ENCODE peak calls at places on chromosomes 11 and 22, in five cellular contexts. L, P, N, J and I are unnamed samples.

GRCh38 chr22:26751217-26751616 is 93.8 kb downstream of the MIAT start:
- DNase-seq in J (no peak), L (no peak), P (no peak), N (peak), I (no peak)

GRCh38 chr11:1882265-1883238 is 9.1 kb downstream of the PRR33 start:
- DNase-seq in N (peak), J (peak), L (peak), P (peak), I (peak)

GRCh38 chr22:35506259-35506570 is 34.4 kb upstream of the RASD2 start:
- DNase-seq in N (no peak), J (no peak), P (no peak), L (no peak), I (no peak)

GRCh38 chr22:49107561-49107960 is 720.1 kb downstream of the BRD1 start:
- DNase-seq in P (no peak), L (no peak), N (no peak), J (no peak), I (no peak)

GRCh38 chr22:27372364-27372763 is 429.2 kb downstream of the MN1 start:
- DNase-seq in L (no peak), N (no peak), J (no peak), P (no peak), I (no peak)

GRCh38 chr11:17653606-17654005 is 65.8 kb upstream of the MYOD1 start:
- DNase-seq in N (peak), L (no peak), P (no peak), J (no peak), I (no peak)

GRCh38 chr22:27580311-27580897 is 221.2 kb downstream of the MN1 start:
- DNase-seq in J (no peak), N (no peak), L (no peak), P (no peak), I (no peak)

GRCh38 chr11:64304316-64305072 is 830 bp upstream of the ESRRA start:
- DNase-seq in L (peak), J (peak), P (peak), N (peak), I (peak)

GRCh38 chr11:104705475-104706195 is 192.6 kb downstream of the CASP12 start:
- DNase-seq in N (no peak), P (no peak), J (no peak), L (peak), I (peak)

GRCh38 chr22:48821346-48822186 is 1006.1 kb downstream of the BRD1 start:
- DNase-seq in N (no peak), J (no peak), L (no peak), P (no peak), I (no peak)

GRCh38 chr22:47351836-47352579 is 589.6 kb downstream of the TBC1D22A start:
- DNase-seq in P (no peak), L (no peak), J (no peak), N (no peak), I (no peak)

GRCh38 chr22:39283312-39284141 is 35.9 kb downstream of the RPL3 start:
- DNase-seq in L (no peak), J (no peak), P (no peak), N (no peak), I (no peak)

GRCh38 chr22:32340437-32340836 is 17.2 kb upstream of the RFPL3 start:
- DNase-seq in N (peak), L (no peak), J (no peak), P (no peak), I (no peak)

GRCh38 chr11:27395556-27396258 is 32.7 kb upstream of the CCDC34 start:
- DNase-seq in N (no peak), L (no peak), P (no peak), J (no peak), I (no peak)

GRCh38 chr11:71429701-71430100 is 18.5 kb downstream of the DHCR7 start:
- DNase-seq in P (no peak), L (no peak), N (no peak), J (no peak), I (no peak)

GRCh38 chr11:70650075-70650909 is 252.0 kb downstream of the CTTN start:
- DNase-seq in J (peak), L (peak), N (peak), P (peak), I (peak)

GRCh38 chr22:49543876-49544275 is 283.8 kb downstream of the BRD1 start:
- DNase-seq in J (no peak), P (no peak), L (no peak), N (no peak), I (no peak)

GRCh38 chr11:83456075-83456474 is 169.9 kb upstream of the CCDC90B start:
- DNase-seq in P (no peak), L (no peak), J (no peak), N (peak), I (no peak)

GRCh38 chr11:44878696-44879095 is 72.0 kb downstream of the TP53I11 start:
- DNase-seq in P (no peak), L (no peak), J (no peak), N (no peak), I (no peak)

GRCh38 chr22:30357650-30358215 is 926 bp downstream of the CCDC157 start:
- DNase-seq in J (no peak), P (no peak), L (no peak), N (no peak), I (no peak)

GRCh38 chr22:30575011-30575671 is 676 bp upstream of the GAL3ST1 start:
- DNase-seq in N (peak), J (peak), L (no peak), P (peak), I (no peak)

GRCh38 chr22:41822289-41823057 is 10.4 kb upstream of the SREBF2 start:
- DNase-seq in J (peak), P (peak), L (peak), N (no peak), I (peak)

GRCh38 chr22:29517215-29517908 is 36.2 kb downstream of the THOC5 start:
- DNase-seq in J (no peak), N (no peak), L (no peak), P (no peak), I (no peak)

GRCh38 chr11:22461626-22462025 is 123.4 kb downstream of the SLC17A6 start:
- DNase-seq in J (no peak), P (no peak), L (no peak), N (no peak), I (no peak)

GRCh38 chr11:72085836-72086475 is 5.3 kb downstream of the LRRC51 start:
- DNase-seq in J (no peak), N (no peak), P (no peak), L (no peak), I (no peak)

GRCh38 chr22:50309601-50309991 is 2.1 kb upstream of the PLXNB2 start:
- DNase-seq in N (no peak), J (no peak), L (no peak), P (no peak), I (no peak)

GRCh38 chr22:39302431-39302960 is 16.9 kb downstream of the RPL3 start:
- DNase-seq in N (no peak), P (no peak), J (no peak), L (no peak), I (no peak)

GRCh38 chr22:49965291-49966040 is 4.9 kb downstream of the PIM3 start:
- DNase-seq in N (no peak), P (no peak), L (no peak), J (no peak), I (no peak)

GRCh38 chr11:77129069-77129840 is 1.2 kb downstream of the MYO7A start:
- DNase-seq in P (no peak), J (no peak), N (no peak), L (no peak), I (no peak)

GRCh38 chr11:66003291-66003690 is 988 bp downstream of the BANF1 start:
- DNase-seq in L (no peak), J (no peak), P (no peak), N (no peak), I (no peak)

GRCh38 chr11:66004186-66004585 is 1.9 kb downstream of the BANF1 start:
- DNase-seq in L (peak), J (no peak), P (no peak), N (no peak), I (no peak)

GRCh38 chr11:66001941-66002647 is at the start of the genes BANF1 and EIF1AD:
- DNase-seq in N (peak), P (peak), J (peak), L (peak), I (peak)

GRCh38 chr11:66006134-66006890 is 4.0 kb downstream of the BANF1 start:
- DNase-seq in N (peak), J (no peak), P (no peak), L (no peak), I (no peak)

DNA sequence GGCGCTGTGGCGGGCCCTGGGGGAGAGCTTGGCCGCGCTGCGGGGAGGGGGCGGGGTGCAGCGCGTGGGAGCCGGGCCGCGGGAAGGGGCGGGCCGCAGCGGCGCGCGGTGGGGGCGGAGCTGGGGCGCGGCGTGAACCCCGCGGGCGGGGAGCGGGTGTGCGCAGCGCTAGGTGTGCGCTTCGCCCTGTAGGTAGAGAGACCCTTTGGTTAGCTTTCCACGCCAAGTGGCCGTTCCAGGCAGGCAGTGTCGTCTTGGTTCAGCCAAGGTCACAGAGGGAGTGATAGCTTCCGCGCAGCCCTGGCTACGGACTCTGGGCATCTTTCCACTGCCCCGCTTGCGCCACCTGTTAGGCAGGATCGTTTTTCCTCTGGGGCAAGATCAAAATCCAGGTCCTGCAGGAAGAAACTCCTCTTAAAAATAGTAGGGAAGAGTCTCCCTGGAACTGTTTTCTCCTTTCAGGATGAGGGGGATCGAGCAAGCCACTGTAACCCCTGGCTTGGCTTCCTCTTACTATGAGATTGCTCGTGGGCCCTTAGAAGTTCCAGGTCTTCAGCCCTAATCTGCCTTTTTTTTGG is 434 bp downstream of the BANF1 start:
- DNase-seq in J (peak), L (no peak), P (peak), N (peak), I (no peak)
- TF ChIP-seq CTCF in J (no peak), L (no peak), P (no peak), N (peak), I (no peak)

GRCh38 chr11:121485221-121485620 is 32.5 kb upstream of the SORL1-AS1 start:
- DNase-seq in N (no peak), J (no peak), P (no peak), L (no peak), I (no peak)

GRCh38 chr11:121479839-121480238 is 27.1 kb upstream of the SORL1-AS1 start:
- DNase-seq in N (peak), J (no peak), P (no peak), L (no peak), I (no peak)

GRCh38 chr11:121483805-121484478 is 31.2 kb upstream of the SORL1-AS1 start:
- DNase-seq in J (no peak), L (no peak), P (no peak), N (peak), I (no peak)

GRCh38 chr11:121479355-121479754 is 26.6 kb upstream of the SORL1-AS1 start:
- DNase-seq in L (no peak), P (no peak), J (no peak), N (peak), I (no peak)

GRCh38 chr11:121482231-121483129 is 29.7 kb upstream of the SORL1-AS1 start:
- DNase-seq in N (peak), P (no peak), L (peak), J (no peak), I (peak)
- H3K4me3 ChIP-seq in N (no peak), P (no peak), L (peak), J (no peak), I (peak)

GRCh38 chr11:32809313-32809712 is 14.9 kb upstream of the CCDC73 start:
- DNase-seq in P (peak), L (peak), J (peak), N (peak), I (peak)
- TF ChIP-seq CTCF in P (peak), L (peak), J (peak), N (peak), I (peak)

DNA sequence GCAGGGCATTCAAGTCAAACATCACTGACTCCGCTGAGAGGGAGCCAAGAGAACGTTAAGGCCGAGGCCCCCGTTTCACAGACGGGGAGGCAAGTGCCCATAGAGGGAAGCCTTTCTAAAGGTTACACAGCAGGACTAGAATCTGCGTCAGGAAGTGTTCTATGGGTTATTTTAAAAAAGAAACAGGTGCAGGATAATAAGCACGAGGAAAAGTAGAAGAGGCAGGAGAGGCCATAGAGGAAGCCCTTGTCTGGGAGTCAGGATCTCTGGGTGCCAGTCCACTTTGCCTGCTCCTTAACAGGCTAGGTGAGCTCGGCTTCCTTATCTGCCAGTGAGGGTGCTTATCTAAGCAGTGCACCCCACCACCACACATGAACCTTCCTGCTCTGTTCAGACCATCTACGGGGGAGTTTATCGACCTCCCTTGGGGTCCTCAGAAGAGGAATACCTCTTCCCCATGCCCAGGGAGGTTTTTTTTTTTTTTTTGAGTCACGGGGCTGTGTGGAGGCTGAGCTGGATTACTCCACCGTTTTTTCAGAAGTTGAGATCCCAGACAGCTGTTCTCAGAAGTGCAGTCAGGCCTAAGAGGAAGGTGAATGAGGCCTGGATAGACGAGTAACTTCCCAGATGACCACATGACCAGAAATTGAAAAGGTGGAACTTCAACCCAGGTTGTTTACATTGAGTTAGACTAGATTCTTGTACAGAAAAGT is 1.2 kb upstream of the FCHSD2 start:
- DNase-seq in L (no peak), N (no peak), P (peak), J (no peak), I (peak)
- H3K4me3 ChIP-seq in L (peak), N (peak), P (peak), J (peak), I (peak)

DNA sequence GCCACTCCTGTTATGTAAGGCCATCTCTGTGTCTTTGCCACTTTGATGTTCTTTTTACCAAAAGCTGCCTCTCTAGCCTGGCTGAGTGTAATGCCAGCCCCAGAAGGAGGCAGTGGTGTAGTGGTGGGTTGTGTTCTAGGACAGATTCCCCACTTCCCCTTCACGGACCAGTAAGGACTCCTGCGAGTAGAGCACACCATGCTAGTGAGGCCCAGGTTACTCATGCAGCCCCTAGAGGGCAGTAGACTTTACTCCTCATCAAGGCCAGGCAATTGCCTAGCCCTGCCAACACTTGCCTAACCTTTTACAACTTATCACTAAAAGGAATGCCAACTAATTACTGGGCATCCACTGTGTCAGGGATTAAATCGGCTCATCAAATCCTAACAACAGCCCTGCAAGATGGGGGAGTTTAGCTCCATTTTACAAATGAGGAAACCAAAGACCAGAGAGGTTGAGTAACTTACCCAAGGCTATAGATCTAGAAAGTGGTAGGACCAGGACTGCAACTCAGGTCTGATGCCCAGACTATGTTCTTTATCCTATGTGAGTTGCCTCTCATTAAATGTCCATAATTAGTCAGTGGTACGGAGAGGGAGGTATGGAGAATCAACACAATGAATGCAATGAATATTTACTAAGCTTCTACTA is 75.3 kb downstream of the APIP start:
- DNase-seq in J (no peak), N (peak), P (no peak), L (peak), I (peak)
- TF ChIP-seq CTCF in J (peak), N (peak), P (peak), L (peak), I (peak)

GRCh38 chr22:44180706-44181032 is at the start of gene PARVG:
- DNase-seq in P (no peak), N (peak), L (no peak), J (no peak), I (peak)
- H3K4me3 ChIP-seq in P (no peak), N (no peak), L (peak), J (no peak), I (peak)

DNA sequence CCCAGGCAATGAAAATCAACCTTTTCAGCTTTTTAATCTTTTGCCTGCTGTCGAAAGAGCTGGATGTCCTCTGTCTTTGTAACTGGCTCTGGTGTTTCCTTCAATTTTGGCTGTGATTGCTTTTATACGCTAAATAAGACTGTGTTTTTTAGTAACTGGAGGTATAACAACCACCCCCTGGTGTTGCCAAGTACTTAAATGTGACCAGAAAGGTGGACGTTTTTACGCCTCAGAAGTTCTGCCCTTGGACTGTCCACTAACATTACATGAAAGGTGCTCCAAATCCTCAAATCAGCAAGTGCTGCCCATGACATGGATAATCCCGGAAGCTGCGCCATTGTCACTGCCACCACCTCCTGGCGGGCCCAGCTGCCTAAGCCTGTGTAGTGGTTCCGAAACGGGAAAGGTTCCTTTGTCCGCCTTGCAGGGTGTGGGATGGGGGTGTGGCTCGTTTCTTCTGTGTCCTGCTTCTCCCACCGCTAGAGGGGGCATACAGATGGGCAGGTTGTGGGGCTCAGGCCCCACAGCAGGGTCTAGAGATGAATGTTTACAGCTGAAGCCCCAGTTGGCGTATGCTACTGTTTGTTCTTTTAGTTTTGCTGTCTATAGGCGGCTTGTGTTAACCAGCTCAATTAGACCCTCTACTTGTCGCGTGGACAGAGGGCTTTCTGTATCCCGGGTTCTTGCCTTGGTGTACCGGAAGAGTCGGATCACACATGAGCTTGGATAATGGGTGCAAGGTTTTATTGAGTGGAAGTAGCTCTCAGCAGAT is 82.2 kb upstream of the SEPTIN5 start:
- DNase-seq in P (peak), L (peak), J (peak), N (peak), I (peak)
- TF ChIP-seq CTCF in P (peak), L (peak), J (peak), N (peak), I (peak)